ENCODE peak calls at places on chromosomes 7 and 10, in eight cellular contexts. K, Q, Z, G, A, F, U and T are unnamed samples.

GRCh38 chr10:133525444-133525843 is 1.7 kb upstream of the CYP2E1 start:
- DNase-seq in K (no peak), F (no peak), Q (no peak), U (no peak), Z (no peak), G (no peak), A (no peak), T (no peak)

GRCh38 chr7:106304575-106304974 is 19.8 kb upstream of the NAMPT start:
- DNase-seq in G (no peak), Q (no peak), Z (no peak), F (no peak), A (no peak), K (no peak), U (no peak), T (no peak)

GRCh38 chr7:157282141-157282801 is 54.5 kb upstream of the DNAJB6 start:
- DNase-seq in F (no peak), K (no peak), G (peak; percentile 82), A (no peak), Z (no peak), Q (no peak), U (no peak), T (no peak)

GRCh38 chr7:49885593-49886285 is 112.3 kb downstream of the VWC2 start:
- DNase-seq in Z (no peak), Q (no peak), U (no peak), K (no peak), A (no peak), F (no peak), G (no peak), T (no peak)

GRCh38 chr7:100865971-100866720 is 1.0 kb upstream of the TRIP6 start:
- DNase-seq in Q (no peak), U (no peak), K (peak; percentile 82), Z (no peak), A (peak; percentile 67), G (peak; percentile 88), F (peak; percentile 43), T (peak; percentile 95)

GRCh38 chr10:22824520-22824919 is 103.3 kb upstream of the ARMC3 start:
- DNase-seq in Z (peak; percentile 58), G (no peak), U (no peak), K (no peak), A (no peak), F (no peak), Q (no peak), T (no peak)

GRCh38 chr10:99656199-99657064 is 2.9 kb upstream of the ENTPD7 start:
- DNase-seq in U (no peak), Z (no peak), Q (no peak), F (no peak), G (no peak), A (peak; percentile 82), K (no peak), T (no peak)

GRCh38 chr10:10613654-10614244 is 403.9 kb upstream of the CELF2 start:
- DNase-seq in G (no peak), U (no peak), Z (no peak), K (no peak), A (no peak), F (no peak), Q (no peak), T (no peak)

GRCh38 chr10:13670311-13670710 is 83.5 kb downstream of the PRPF18 start:
- DNase-seq in K (no peak), Z (no peak), F (no peak), U (no peak), G (no peak), Q (no peak), A (no peak), T (no peak)

GRCh38 chr10:50857579-50857978 is 27.8 kb downstream of the A1CF start:
- DNase-seq in G (no peak), A (no peak), U (no peak), K (no peak), Q (no peak), Z (no peak), F (no peak), T (no peak)

GRCh38 chr7:83415840-83416239 is 233.1 kb downstream of the SEMA3E start:
- DNase-seq in G (no peak), K (no peak), F (no peak), Q (no peak), U (no peak), A (peak; percentile 3), Z (no peak), T (no peak)

GRCh38 chr7:55436457-55436856 is 71.3 kb downstream of the LANCL2 start:
- DNase-seq in G (no peak), A (no peak), U (no peak), F (no peak), Q (no peak), Z (no peak), K (no peak), T (no peak)

GRCh38 chr10:74991435-74991834 is 120.0 kb upstream of the SAMD8 start:
- DNase-seq in K (no peak), Q (no peak), A (peak; percentile 82), G (no peak), F (peak; percentile 58), Z (no peak), U (no peak), T (no peak)